ENCODE peak calls at places on chromosome 17, in six cellular contexts. V is type B pancreatic cell; G is ovary; K is activated naive CD4-positive, alpha-beta T cell; J is omental fat pad; T is activated T-helper 1 cell treated with anti-CD3 and anti-CD28 coated beads, Interleukin-12 subunit alpha, Interleukin-12 subunit beta, Interleukin-2, Interleukin-4 antibody, amounts not matched to agents 30 ng/mL and 10 ng/mL and 1 ng/mL, durations not matched to agents 14 hours and 24 hours and 36 hours. N is an unnamed sample.

GRCh38 chr17:82017612-82018151 is 5.0 kb downstream of the CENPX start:
- DNase-seq in V (no peak), G (no peak), K (no peak), J (no peak), T (no peak), N (no peak)

GRCh38 chr17:43363181-43363925 is 35.4 kb upstream of the ARL4D start:
- DNase-seq in V (no peak), G (peak; percentile 48), K (no peak), J (no peak), T (no peak), N (no peak)

GRCh38 chr17:68089881-68090280 is 54.3 kb downstream of the KPNA2 start:
- DNase-seq in V (no peak), G (no peak), K (no peak), J (no peak), T (no peak), N (no peak)

GRCh38 chr17:76292567-76292966 is 15.5 kb downstream of the QRICH2 start:
- DNase-seq in V (no peak), G (no peak), K (no peak), J (no peak), T (no peak), N (no peak)

GRCh38 chr17:4214142-4214541 is 49.6 kb downstream of the ANKFY1 start:
- DNase-seq in V (no peak), G (no peak), K (no peak), J (no peak), T (no peak), N (no peak)

GRCh38 chr17:50618300-50618699 is 16.4 kb upstream of the ABCC3 start:
- DNase-seq in V (no peak), G (no peak), K (no peak), J (no peak), T (no peak), N (no peak)

GRCh38 chr17:63356275-63356905 is 89.7 kb downstream of the CYB561 start:
- DNase-seq in V (no peak), G (no peak), K (no peak), J (no peak), T (no peak), N (no peak)

GRCh38 chr17:32490101-32490482 is 3.3 kb downstream of the CDK5R1 start:
- DNase-seq in V (no peak), G (no peak), K (no peak), J (no peak), T (no peak), N (peak; percentile 53)

GRCh38 chr17:2655526-2655925 is 56.0 kb downstream of the CLUH start:
- DNase-seq in V (no peak), G (no peak), K (no peak), J (no peak), T (no peak), N (no peak)

GRCh38 chr17:43755389-43755875 is 3.2 kb downstream of the SOST start:
- DNase-seq in V (no peak), G (no peak), K (no peak), J (no peak), T (no peak), N (no peak)

GRCh38 chr17:5329784-5330557 is 47.9 kb downstream of the RABEP1 start:
- DNase-seq in V (no peak), G (no peak), K (no peak), J (no peak), T (no peak), N (no peak)

GRCh38 chr17:44023545-44024270 is 8.9 kb upstream of the TMEM101 start:
- DNase-seq in V (no peak), G (no peak), K (no peak), J (no peak), T (no peak), N (no peak)

GRCh38 chr17:76090517-76091135 is 11.6 kb downstream of the ZACN start:
- DNase-seq in V (no peak), G (no peak), K (no peak), J (no peak), T (no peak), N (no peak)

GRCh38 chr17:82837586-82838320 is 2.1 kb downstream of the ZNF750 start:
- DNase-seq in V (no peak), G (no peak), K (no peak), J (no peak), T (no peak), N (no peak)

GRCh38 chr17:71440513-71440912 is 680.3 kb upstream of the SOX9 start:
- DNase-seq in V (no peak), G (no peak), K (no peak), J (no peak), T (no peak), N (no peak)

GRCh38 chr17:82592289-82592683 is 56.0 kb downstream of the WDR45B start:
- DNase-seq in V (no peak), G (no peak), K (no peak), J (no peak), T (no peak), N (peak; percentile 79)

GRCh38 chr17:336110-337021 is 16.2 kb downstream of the RPH3AL start:
- DNase-seq in V (no peak), G (peak; percentile 90), K (peak; percentile 44), J (peak; percentile 71), T (no peak), N (peak; percentile 84)

N was measured in suprapubic skin.